ENCODE peak calls at places on chromosomes 7 and 10, in five cellular contexts. I is HCT116, O is SK-N-SH, H is HepG2, D is K562. F is an unnamed sample.
A peak's percentile ranks its signal among the peaks of the same experiment; 100 is the strongest.

GRCh38 chr10:88245974-88246511 is 337.1 kb downstream of the RNLS start:
- DNase-seq in I (no peak), O (no peak), H (no peak), D (no peak), F (no peak)

GRCh38 chr10:23976285-23976684 is 232.7 kb upstream of the KIAA1217 start:
- DNase-seq in I (no peak), O (no peak), H (no peak), D (no peak), F (no peak)

GRCh38 chr10:74297389-74298080 is 146.5 kb downstream of the ADK start:
- DNase-seq in I (no peak), O (no peak), H (no peak), D (no peak), F (no peak)

GRCh38 chr10:78861456-78862327 is 207.1 kb upstream of the ZMIZ1 start:
- DNase-seq in I (no peak), O (peak; percentile 58), H (no peak), D (no peak), F (no peak)

GRCh38 chr7:2761801-2762497 is 73.9 kb downstream of the AMZ1 start:
- DNase-seq in I (no peak), O (no peak), H (no peak), D (no peak), F (no peak)

GRCh38 chr7:27143022-27143949 is at the start of gene HOXA5:
- DNase-seq in I (no peak), O (peak; percentile 92), H (peak; percentile 90), D (no peak), F (no peak)

GRCh38 chr10:72889391-72889831 is 4.1 kb upstream of the OIT3 start:
- DNase-seq in I (no peak), O (no peak), H (no peak), D (no peak), F (no peak)

GRCh38 chr10:102150970-102151773 is 1.0 kb upstream of the NOLC1 start:
- DNase-seq in I (no peak), O (no peak), H (peak; percentile 65), D (peak; percentile 39), F (no peak)

GRCh38 chr10:44986670-44987069 is 8.1 kb upstream of the DEPP1 start:
- DNase-seq in I (no peak), O (no peak), H (no peak), D (peak; percentile 36), F (no peak)

GRCh38 chr7:137591444-137591843 is 247.9 kb upstream of the PTN start:
- DNase-seq in I (no peak), O (no peak), H (no peak), D (peak; percentile 7), F (no peak)

GRCh38 chr10:35058686-35059085 is 31.5 kb downstream of the CUL2 start:
- DNase-seq in I (no peak), O (no peak), H (no peak), D (no peak), F (no peak)

GRCh38 chr10:21399392-21400015 is 126.0 kb downstream of the SKIDA1 start:
- DNase-seq in I (no peak), O (no peak), H (peak; percentile 66), D (no peak), F (no peak)

GRCh38 chr7:95527776-95528250 is 42.1 kb downstream of the ASB4 start:
- DNase-seq in I (no peak), O (no peak), H (no peak), D (no peak), F (no peak)

GRCh38 chr7:23011222-23011924 is 2.6 kb downstream of the HYCC1 start:
- DNase-seq in I (no peak), O (no peak), H (no peak), D (no peak), F (no peak)

GRCh38 chr7:99459087-99459486 is 6.9 kb downstream of the ATP5MF start:
- DNase-seq in I (no peak), O (no peak), H (peak; percentile 35), D (peak; percentile 68), F (no peak)

GRCh38 chr10:71244638-71245419 is 32.5 kb downstream of the UNC5B start:
- DNase-seq in I (no peak), O (peak; percentile 81), H (no peak), D (no peak), F (no peak)

GRCh38 chr7:38222481-38223096 is 44.5 kb downstream of the STARD3NL start:
- DNase-seq in I (peak; percentile 34), O (peak; percentile 50), H (peak; percentile 51), D (peak; percentile 73), F (peak; percentile 34)

GRCh38 chr7:43196379-43196778 is 83.9 kb downstream of the HECW1 start:
- DNase-seq in I (no peak), O (no peak), H (no peak), D (no peak), F (no peak)

GRCh38 chr7:5225616-5226290 is 35.7 kb downstream of the WIPI2 start:
- DNase-seq in I (no peak), O (no peak), H (no peak), D (no peak), F (no peak)

GRCh38 chr7:38186593-38187314 is 8.7 kb downstream of the STARD3NL start:
- DNase-seq in I (no peak), O (no peak), H (no peak), D (no peak), F (no peak)

GRCh38 chr7:1220000-1220726 is 12.5 kb upstream of the UNCX start:
- DNase-seq in I (no peak), O (peak; percentile 22), H (no peak), D (no peak), F (no peak)

GRCh38 chr7:141147482-141147881 is 73.6 kb downstream of the TMEM178B start:
- DNase-seq in I (no peak), O (no peak), H (no peak), D (no peak), F (no peak)

DNA sequence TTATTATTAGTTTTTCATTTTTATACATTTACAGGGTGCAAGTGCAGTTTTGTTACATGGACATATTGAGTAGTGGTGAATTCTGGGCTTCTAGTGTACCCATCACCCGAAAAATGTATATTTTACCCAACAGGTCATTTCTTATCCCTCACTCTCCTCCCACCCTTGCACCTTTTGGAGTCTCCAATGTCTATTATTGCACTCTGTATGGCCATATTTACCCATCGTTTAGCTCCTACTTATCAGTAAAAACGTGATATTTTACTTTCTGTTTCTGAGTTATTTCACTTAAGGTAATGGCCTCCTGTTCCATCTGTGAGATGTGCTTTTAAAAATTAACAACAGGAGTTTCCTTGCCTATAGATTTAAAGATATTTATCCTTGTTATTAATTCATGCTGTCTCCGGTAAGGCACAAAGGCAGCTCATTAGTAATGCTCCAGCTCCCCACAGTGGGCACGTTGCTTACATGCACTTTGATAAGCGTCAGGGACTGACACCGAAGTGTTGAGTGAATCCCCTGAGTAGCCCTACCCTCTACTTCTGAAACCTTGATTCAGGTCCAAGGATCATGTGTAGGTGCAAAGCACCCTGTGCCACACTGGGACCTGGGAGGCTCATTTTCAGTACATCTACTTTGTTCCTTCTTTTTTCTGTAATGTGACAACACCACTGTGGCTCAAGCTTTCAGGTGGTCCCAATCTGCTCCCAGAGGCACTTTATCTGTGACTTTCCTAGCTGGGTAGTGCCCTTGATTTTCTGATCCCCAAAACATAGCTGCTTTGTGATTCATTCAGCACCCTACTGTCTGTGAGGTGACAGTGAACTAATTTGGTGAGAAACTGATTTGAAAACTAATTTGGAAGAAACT is 27.3 kb downstream of the HYAL4 start:
- DNase-seq in I (peak; percentile 51), O (peak; percentile 61), H (peak; percentile 55), D (peak; percentile 67), F (no peak)
- TF ChIP-seq ZBTB33 in I (no peak), O (no peak), H (no peak), D (no peak), F (no peak)

GRCh38 chr7:81025360-81025759 is 106.5 kb upstream of the SEMA3C start:
- DNase-seq in I (no peak), O (no peak), H (no peak), D (no peak), F (no peak)
- TF ChIP-seq ZBTB33 in I (no peak), O (no peak), H (no peak), D (no peak), F (no peak)

GRCh38 chr7:65475040-65475726 is 101.5 kb downstream of the ZNF92 start:
- DNase-seq in I (no peak), O (no peak), H (no peak), D (no peak), F (no peak)

GRCh38 chr7:65471587-65471986 is 97.9 kb downstream of the ZNF92 start:
- DNase-seq in I (no peak), O (no peak), H (no peak), D (no peak), F (no peak)

GRCh38 chr7:65477326-65477725 is 103.7 kb downstream of the ZNF92 start:
- DNase-seq in I (peak; percentile 46), O (peak; percentile 67), H (peak; percentile 25), D (peak; percentile 69), F (no peak)

GRCh38 chr7:65475734-65476319 is 102.2 kb downstream of the ZNF92 start:
- DNase-seq in I (no peak), O (no peak), H (peak; percentile 93), D (no peak), F (peak; percentile 67)
- TF ChIP-seq ZBTB33 in I (no peak), O (no peak), H (no peak), D (no peak), F (no peak)

GRCh38 chr7:20344396-20344795 is 13.7 kb downstream of the ITGB8 start:
- DNase-seq in I (no peak), O (no peak), H (no peak), D (no peak), F (no peak)
- TF ChIP-seq ZBTB33 in I (no peak), O (no peak), H (no peak), D (no peak), F (no peak)

DNA sequence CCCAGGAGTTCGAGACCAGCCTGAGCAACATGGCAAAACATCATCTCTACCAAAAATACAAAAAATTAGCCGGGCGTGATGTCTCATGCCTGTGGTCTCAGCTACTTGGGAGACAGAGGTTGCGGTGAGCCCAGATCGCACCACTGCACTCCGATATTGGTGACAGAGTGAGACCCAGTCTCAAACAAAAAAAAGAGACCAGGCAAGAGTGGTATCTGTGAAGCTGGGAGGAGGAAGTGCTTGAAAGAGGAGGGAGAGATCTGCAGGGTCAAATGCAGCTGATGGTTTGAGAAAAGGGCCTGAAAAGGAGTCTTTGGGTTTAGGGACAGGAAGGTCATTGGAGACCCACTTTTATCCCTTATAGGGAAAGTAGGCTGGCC is 11.7 kb downstream of the SFTPD start:
- DNase-seq in I (no peak), O (no peak), H (no peak), D (no peak), F (no peak)
- TF ChIP-seq ZBTB33 in I (no peak), O (no peak), H (no peak), D (no peak), F (no peak)

DNA sequence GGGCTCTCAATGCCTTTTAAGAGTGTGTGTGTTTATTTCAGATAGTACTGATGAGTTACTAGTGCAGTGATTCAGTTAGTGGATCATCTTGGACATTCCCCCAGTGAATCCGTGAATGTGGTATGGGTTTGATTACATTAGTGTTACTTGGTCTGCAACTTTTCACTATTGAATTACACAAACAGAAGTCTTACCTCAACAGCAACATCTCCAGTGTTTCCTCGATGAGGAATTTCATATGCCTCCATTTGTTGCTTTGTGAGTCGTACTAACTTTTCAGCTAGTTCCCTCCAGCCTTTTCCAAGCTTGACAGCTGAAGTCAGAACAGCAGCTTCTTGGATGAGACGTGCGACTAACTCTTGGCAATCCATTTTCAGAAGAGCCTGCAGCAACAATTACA is 63.2 kb downstream of the MACC1 start:
- DNase-seq in I (no peak), O (no peak), H (no peak), D (no peak), F (no peak)
- TF ChIP-seq ZBTB33 in I (no peak), O (no peak), H (no peak), D (no peak), F (no peak)